ENCODE peak calls at places on chromosomes 16 and 17, in four cellular contexts. E is IMR-90, V is AG08395, G is posterior vena cava. L is an unnamed sample.

GRCh38 chr17:39183045-39183444 is 14.4 kb downstream of the CACNB1 start:
- DNase-seq in E (no peak), V (no peak), G (no peak), L (no peak)

GRCh38 chr16:75429621-75430403 is 3.5 kb downstream of the CFDP1 start:
- DNase-seq in E (no peak), V (no peak), G (no peak), L (no peak)

GRCh38 chr16:51880776-51881175 is 666.2 kb downstream of the TOX3 start:
- DNase-seq in E (peak; percentile 98), V (peak; percentile 64), G (no peak), L (peak; percentile 68)

GRCh38 chr16:89545831-89546574 is 14.5 kb upstream of the RPL13 start:
- DNase-seq in E (no peak), V (no peak), G (no peak), L (no peak)

GRCh38 chr17:9802294-9802693 is 10.9 kb upstream of the DHRS7C start:
- DNase-seq in E (no peak), V (peak; percentile 31), G (no peak), L (peak; percentile 2)

GRCh38 chr17:48294989-48295892 is 134.8 kb downstream of the SKAP1 start:
- DNase-seq in E (no peak), V (peak; percentile 10), G (no peak), L (peak; percentile 7)

GRCh38 chr16:76081936-76082335 is 195.3 kb upstream of the CNTNAP4 start:
- DNase-seq in E (no peak), V (no peak), G (no peak), L (no peak)

GRCh38 chr17:851986-852385 is 69.8 kb downstream of the MRM3 start:
- DNase-seq in E (no peak), V (no peak), G (no peak), L (peak; percentile 26)

GRCh38 chr17:74605361-74605760 is 13.3 kb upstream of the CD300LD start:
- DNase-seq in E (peak; percentile 41), V (peak; percentile 89), G (peak; percentile 92), L (peak; percentile 76)

GRCh38 chr17:36665417-36665816 is 64.0 kb downstream of the MRM1 start:
- DNase-seq in E (no peak), V (no peak), G (no peak), L (no peak)

GRCh38 chr17:74157366-74157765 is 46.1 kb upstream of the RPL38 start:
- DNase-seq in E (no peak), V (no peak), G (peak; percentile 52), L (no peak)

GRCh38 chr16:15899538-15900100 is 11.2 kb upstream of the CEP20 start:
- DNase-seq in E (peak; percentile 89), V (peak; percentile 72), G (no peak), L (peak; percentile 72)

GRCh38 chr17:47888293-47888692 is 7.7 kb upstream of the SP2 start:
- DNase-seq in E (no peak), V (no peak), G (no peak), L (no peak)

GRCh38 chr17:76046064-76046463 is 19.0 kb upstream of the EVPL start:
- DNase-seq in E (no peak), V (no peak), G (no peak), L (no peak)

GRCh38 chr16:84368327-84368996 is at the start of gene ATP2C2:
- DNase-seq in E (no peak), V (no peak), G (no peak), L (no peak)

GRCh38 chr17:7211512-7212277 is 7.9 kb downstream of the DLG4 start:
- DNase-seq in E (no peak), V (no peak), G (no peak), L (no peak)

GRCh38 chr17:1013729-1014090 is 16.8 kb downstream of the TIMM22 start:
- DNase-seq in E (no peak), V (no peak), G (no peak), L (no peak)

GRCh38 chr17:79592641-79593040 is 18.2 kb downstream of the RBFOX3 start:
- DNase-seq in E (no peak), V (no peak), G (no peak), L (no peak)

GRCh38 chr17:79019631-79020584 is 4.1 kb upstream of the C1QTNF1 start:
- DNase-seq in E (peak; percentile 78), V (peak; percentile 65), G (peak; percentile 95), L (peak; percentile 66)

GRCh38 chr17:63549289-63549945 is 860 bp upstream of the DCAF7 start:
- DNase-seq in E (no peak), V (no peak), G (peak; percentile 83), L (no peak)

GRCh38 chr17:77285594-77286390 is 145.0 kb downstream of the SEC14L1 start:
- DNase-seq in E (peak; percentile 89), V (peak; percentile 91), G (peak; percentile 93), L (peak; percentile 87)

GRCh38 chr16:81707411-81708321 is 71.4 kb upstream of the PLCG2 start:
- DNase-seq in E (peak; percentile 73), V (peak; percentile 50), G (peak; percentile 80), L (peak; percentile 85)

GRCh38 chr17:79707931-79708891 is 22.5 kb upstream of the ENPP7 start:
- DNase-seq in E (peak; percentile 38), V (peak; percentile 66), G (no peak), L (peak; percentile 20)

GRCh38 chr17:259341-259976 is 78.0 kb upstream of the DOC2B start:
- DNase-seq in E (no peak), V (no peak), G (no peak), L (no peak)

GRCh38 chr17:68981288-68981687 is 26.1 kb upstream of the ABCA8 start:
- DNase-seq in E (peak; percentile 36), V (peak; percentile 74), G (no peak), L (peak; percentile 73)

GRCh38 chr16:85617948-85618347 is 4.8 kb downstream of the GSE1 start:
- DNase-seq in E (no peak), V (no peak), G (no peak), L (no peak)

GRCh38 chr16:85924675-85925074 is 25.7 kb downstream of the IRF8 start:
- DNase-seq in E (no peak), V (peak; percentile 44), G (no peak), L (no peak)

GRCh38 chr17:31148205-31148604 is 53.4 kb downstream of the NF1 start:
- DNase-seq in E (peak; percentile 13), V (no peak), G (no peak), L (peak; percentile 5)

GRCh38 chr17:69406906-69407305 is 7.6 kb upstream of the MAP2K6 start:
- DNase-seq in E (peak; percentile 25), V (no peak), G (no peak), L (peak; percentile 50)

GRCh38 chr17:43855061-43855460 is 8.1 kb downstream of the CD300LG start:
- DNase-seq in E (no peak), V (no peak), G (peak; percentile 47), L (no peak)

GRCh38 chr17:58112970-58113631 is 29.9 kb downstream of the DYNLL2 start:
- DNase-seq in E (peak; percentile 60), V (peak; percentile 75), G (peak; percentile 85), L (peak; percentile 43)

GRCh38 chr16:50467943-50468748 is 80.0 kb upstream of the NKD1 start:
- DNase-seq in E (no peak), V (peak; percentile 22), G (peak; percentile 78), L (no peak)

GRCh38 chr17:33234930-33235685 is 58.0 kb downstream of the ASIC2 start:
- DNase-seq in E (peak; percentile 97), V (peak; percentile 96), G (peak; percentile 91), L (peak; percentile 96)

GRCh38 chr17:67746704-67747571 is 29.2 kb downstream of the NOL11 start:
- DNase-seq in E (no peak), V (no peak), G (no peak), L (no peak)

GRCh38 chr16:3461120-3461519 is 17.6 kb downstream of the NAA60 start:
- DNase-seq in E (no peak), V (no peak), G (no peak), L (no peak)

GRCh38 chr17:78129385-78130079 is 977 bp upstream of the TMC6 start:
- DNase-seq in E (no peak), V (no peak), G (no peak), L (no peak)

GRCh38 chr17:49527927-49528651 is 33.0 kb downstream of the NGFR start:
- DNase-seq in E (no peak), V (no peak), G (no peak), L (no peak)

GRCh38 chr16:88128556-88128955 is 177.3 kb downstream of the BANP start:
- DNase-seq in E (no peak), V (no peak), G (no peak), L (no peak)